ENCODE peak calls at places on chromosomes 4 and X, in five cellular contexts. C is nephron progenitor cell, I is lower lobe of right lung, Z is T-helper 9 cell, J is HEK293T. P is an unnamed sample.

GRCh38 chr4:95059630-95060029 is 301.9 kb downstream of the BMPR1B start:
- DNase-seq in J (no peak), Z (no peak), C (no peak), I (no peak), P (no peak)

GRCh38 chrX:139267858-139268257 is 262.7 kb upstream of the F9 start:
- DNase-seq in Z (no peak), C (no peak), I (no peak), J (no peak), P (no peak)

GRCh38 chr4:80173387-80173786 is 23.9 kb upstream of the PRDM8 start:
- DNase-seq in I (no peak), Z (peak), J (no peak), C (no peak), P (no peak)

GRCh38 chr4:138686078-138686477 is 329.5 kb upstream of the NOCT start:
- DNase-seq in J (no peak), C (no peak), I (no peak), Z (no peak), P (no peak)

GRCh38 chr4:101064541-101065180 is 282.7 kb downstream of the PPP3CA start:
- DNase-seq in C (no peak), I (no peak), J (no peak), Z (no peak), P (no peak)

GRCh38 chr4:88745581-88746163 is 48.0 kb upstream of the NAP1L5 start:
- DNase-seq in I (no peak), C (no peak), J (no peak), Z (no peak), P (no peak)

GRCh38 chr4:182555997-182556418 is 312.8 kb downstream of the TENM3 start:
- DNase-seq in J (peak), C (no peak), Z (no peak), I (no peak), P (peak)

GRCh38 chr4:87848622-87849351 is 16.0 kb downstream of the MEPE start:
- DNase-seq in Z (no peak), I (peak), J (peak), C (peak), P (peak)

GRCh38 chrX:154312116-154312515 is 16.5 kb downstream of the TKTL1 start:
- DNase-seq in J (no peak), I (no peak), C (no peak), Z (no peak), P (no peak)